ENCODE peak calls at places on chromosomes 4 and X, in eight cellular contexts. One of them, this sample, is unnamed.

GRCh38 chr4:31580843-31581242 is 860.7 kb downstream of the PCDH7 start:
- DNase-seq in ascending aorta: no peak
- DNase-seq in psoas muscle: no peak
- DNase-seq in upper lobe of right lung: no peak
- DNase-seq in brain microvascular endothelial cell: no peak
- DNase-seq in GM13976: no peak
- DNase-seq in choroid plexus epithelial cell: no peak
- DNase-seq in epithelial cell of esophagus: no peak
- DNase-seq in this sample: no peak

GRCh38 chr4:154329268-154329858 is 162.2 kb downstream of the DCHS2 start:
- DNase-seq in choroid plexus epithelial cell: peak
- DNase-seq in psoas muscle: no peak
- DNase-seq in GM13976: peak
- DNase-seq in epithelial cell of esophagus: peak
- DNase-seq in upper lobe of right lung: no peak
- DNase-seq in brain microvascular endothelial cell: no peak
- DNase-seq in ascending aorta: no peak
- DNase-seq in this sample: no peak

GRCh38 chr4:113943863-113944262 is 35.6 kb downstream of the ARSJ start:
- DNase-seq in GM13976: no peak
- DNase-seq in choroid plexus epithelial cell: no peak
- DNase-seq in upper lobe of right lung: no peak
- DNase-seq in brain microvascular endothelial cell: no peak
- DNase-seq in psoas muscle: no peak
- DNase-seq in ascending aorta: no peak
- DNase-seq in epithelial cell of esophagus: no peak
- DNase-seq in this sample: no peak

GRCh38 chr4:60611762-60612496 is 588.2 kb upstream of the ADGRL3 start:
- DNase-seq in epithelial cell of esophagus: peak
- DNase-seq in upper lobe of right lung: no peak
- DNase-seq in psoas muscle: no peak
- DNase-seq in ascending aorta: no peak
- DNase-seq in GM13976: no peak
- DNase-seq in choroid plexus epithelial cell: no peak
- DNase-seq in brain microvascular endothelial cell: peak
- DNase-seq in this sample: no peak

GRCh38 chrX:149760965-149761364 is 12.9 kb upstream of the HSFX1 start:
- DNase-seq in GM13976: no peak
- DNase-seq in ascending aorta: peak
- DNase-seq in epithelial cell of esophagus: no peak
- DNase-seq in psoas muscle: no peak
- DNase-seq in upper lobe of right lung: no peak
- DNase-seq in brain microvascular endothelial cell: no peak
- DNase-seq in choroid plexus epithelial cell: no peak
- DNase-seq in this sample: no peak

GRCh38 chrX:10726647-10727046 is 106.3 kb upstream of the MID1 start:
- DNase-seq in ascending aorta: no peak
- DNase-seq in epithelial cell of esophagus: no peak
- DNase-seq in psoas muscle: no peak
- DNase-seq in choroid plexus epithelial cell: peak
- DNase-seq in GM13976: no peak
- DNase-seq in upper lobe of right lung: no peak
- DNase-seq in brain microvascular endothelial cell: peak
- DNase-seq in this sample: no peak

GRCh38 chr4:100517864-100518341 is at the start of gene EMCN:
- DNase-seq in choroid plexus epithelial cell: peak
- DNase-seq in brain microvascular endothelial cell: no peak
- DNase-seq in upper lobe of right lung: no peak
- DNase-seq in ascending aorta: no peak
- DNase-seq in GM13976: no peak
- DNase-seq in psoas muscle: no peak
- DNase-seq in epithelial cell of esophagus: no peak
- DNase-seq in this sample: no peak

GRCh38 chr4:3445829-3446545 is 4.2 kb downstream of the HGFAC start:
- DNase-seq in psoas muscle: peak
- DNase-seq in brain microvascular endothelial cell: no peak
- DNase-seq in epithelial cell of esophagus: no peak
- DNase-seq in choroid plexus epithelial cell: no peak
- DNase-seq in GM13976: no peak
- DNase-seq in ascending aorta: no peak
- DNase-seq in upper lobe of right lung: no peak
- DNase-seq in this sample: no peak

GRCh38 chrX:150152546-150152945 is 210.6 kb upstream of the MAMLD1 start:
- DNase-seq in choroid plexus epithelial cell: no peak
- DNase-seq in GM13976: no peak
- DNase-seq in brain microvascular endothelial cell: no peak
- DNase-seq in epithelial cell of esophagus: no peak
- DNase-seq in upper lobe of right lung: no peak
- DNase-seq in ascending aorta: no peak
- DNase-seq in psoas muscle: no peak
- DNase-seq in this sample: no peak

DNA sequence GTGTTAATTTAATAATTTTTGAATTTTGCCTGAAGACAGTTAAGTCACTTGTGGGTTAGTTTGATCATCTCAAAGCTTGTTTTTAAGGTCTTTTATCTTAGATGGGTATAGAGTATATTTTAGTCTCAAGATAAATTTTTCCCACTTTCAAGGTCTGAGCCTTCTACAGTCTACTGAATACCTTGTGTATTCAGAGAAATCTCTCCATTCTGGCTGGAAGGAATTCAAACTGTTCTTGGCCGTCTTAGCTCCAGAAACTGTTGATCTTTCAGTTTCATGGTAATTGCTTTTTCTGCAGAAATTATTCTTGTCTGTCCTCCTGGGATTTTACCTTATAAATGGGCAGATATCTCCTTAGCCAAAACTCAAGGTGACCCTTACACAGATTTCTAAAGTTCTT is 97.9 kb downstream of the GC start:
- DNase-seq in choroid plexus epithelial cell: no peak
- DNase-seq in ascending aorta: no peak
- DNase-seq in upper lobe of right lung: no peak
- DNase-seq in epithelial cell of esophagus: no peak
- DNase-seq in psoas muscle: no peak
- DNase-seq in brain microvascular endothelial cell: no peak
- DNase-seq in GM13976: no peak
- DNase-seq in this sample: no peak
- TF ChIP-seq CTCF in choroid plexus epithelial cell: no peak
- TF ChIP-seq CTCF in ascending aorta: no peak
- TF ChIP-seq CTCF in upper lobe of right lung: no peak
- TF ChIP-seq CTCF in epithelial cell of esophagus: no peak
- TF ChIP-seq CTCF in psoas muscle: no peak
- TF ChIP-seq CTCF in brain microvascular endothelial cell: no peak
- TF ChIP-seq CTCF in GM13976: no peak
- TF ChIP-seq CTCF in this sample: no peak

GRCh38 chr4:89563431-89563830 is 255.8 kb upstream of the GPRIN3 start:
- DNase-seq in epithelial cell of esophagus: peak
- DNase-seq in choroid plexus epithelial cell: peak
- DNase-seq in psoas muscle: no peak
- DNase-seq in upper lobe of right lung: no peak
- DNase-seq in brain microvascular endothelial cell: no peak
- DNase-seq in ascending aorta: no peak
- DNase-seq in GM13976: no peak
- DNase-seq in this sample: no peak

GRCh38 chr4:89556596-89557305 is 249.2 kb upstream of the GPRIN3 start:
- DNase-seq in GM13976: no peak
- DNase-seq in psoas muscle: no peak
- DNase-seq in upper lobe of right lung: no peak
- DNase-seq in epithelial cell of esophagus: peak
- DNase-seq in brain microvascular endothelial cell: no peak
- DNase-seq in ascending aorta: no peak
- DNase-seq in choroid plexus epithelial cell: no peak
- DNase-seq in this sample: no peak

GRCh38 chr4:89562715-89563114 is 255.1 kb upstream of the GPRIN3 start:
- DNase-seq in brain microvascular endothelial cell: no peak
- DNase-seq in choroid plexus epithelial cell: no peak
- DNase-seq in upper lobe of right lung: no peak
- DNase-seq in ascending aorta: no peak
- DNase-seq in psoas muscle: no peak
- DNase-seq in GM13976: no peak
- DNase-seq in epithelial cell of esophagus: no peak
- DNase-seq in this sample: no peak

GRCh38 chr4:89561051-89561450 is 253.5 kb upstream of the GPRIN3 start:
- DNase-seq in epithelial cell of esophagus: no peak
- DNase-seq in ascending aorta: no peak
- DNase-seq in upper lobe of right lung: no peak
- DNase-seq in GM13976: no peak
- DNase-seq in brain microvascular endothelial cell: no peak
- DNase-seq in choroid plexus epithelial cell: no peak
- DNase-seq in psoas muscle: no peak
- DNase-seq in this sample: no peak

GRCh38 chr4:89558147-89558546 is 250.5 kb upstream of the GPRIN3 start:
- DNase-seq in GM13976: no peak
- DNase-seq in psoas muscle: no peak
- DNase-seq in epithelial cell of esophagus: peak
- DNase-seq in ascending aorta: no peak
- DNase-seq in choroid plexus epithelial cell: no peak
- DNase-seq in brain microvascular endothelial cell: no peak
- DNase-seq in upper lobe of right lung: no peak
- DNase-seq in this sample: no peak
- TF ChIP-seq CTCF in GM13976: no peak
- TF ChIP-seq CTCF in psoas muscle: no peak
- TF ChIP-seq CTCF in epithelial cell of esophagus: peak
- TF ChIP-seq CTCF in ascending aorta: no peak
- TF ChIP-seq CTCF in choroid plexus epithelial cell: peak
- TF ChIP-seq CTCF in brain microvascular endothelial cell: peak
- TF ChIP-seq CTCF in upper lobe of right lung: no peak
- TF ChIP-seq CTCF in this sample: peak

DNA sequence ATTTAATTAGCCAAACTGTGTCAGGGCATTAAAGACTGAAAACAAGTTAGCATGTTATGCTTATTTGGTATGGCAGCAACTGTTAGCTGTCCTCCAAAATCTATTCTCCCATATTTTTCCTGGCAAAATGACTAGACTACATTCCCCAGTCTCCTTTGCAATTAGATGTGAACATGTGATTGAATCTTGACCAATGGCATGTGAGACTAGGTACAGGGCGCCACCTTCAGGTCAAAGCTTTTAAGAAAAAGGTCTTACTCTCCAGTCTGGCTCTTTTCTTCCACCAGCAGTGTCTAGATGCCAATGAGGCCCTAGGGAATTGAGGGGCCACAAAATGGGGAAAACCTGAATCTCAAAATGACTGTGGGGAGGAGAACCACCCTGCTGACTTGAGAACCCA is 408.2 kb downstream of the SMARCA1 start:
- DNase-seq in upper lobe of right lung: no peak
- DNase-seq in psoas muscle: no peak
- DNase-seq in ascending aorta: no peak
- DNase-seq in choroid plexus epithelial cell: peak
- DNase-seq in GM13976: peak
- DNase-seq in brain microvascular endothelial cell: peak
- DNase-seq in epithelial cell of esophagus: peak
- DNase-seq in this sample: peak
- TF ChIP-seq CTCF in upper lobe of right lung: no peak
- TF ChIP-seq CTCF in psoas muscle: no peak
- TF ChIP-seq CTCF in ascending aorta: no peak
- TF ChIP-seq CTCF in choroid plexus epithelial cell: no peak
- TF ChIP-seq CTCF in GM13976: peak
- TF ChIP-seq CTCF in brain microvascular endothelial cell: peak
- TF ChIP-seq CTCF in epithelial cell of esophagus: peak
- TF ChIP-seq CTCF in this sample: peak

DNA sequence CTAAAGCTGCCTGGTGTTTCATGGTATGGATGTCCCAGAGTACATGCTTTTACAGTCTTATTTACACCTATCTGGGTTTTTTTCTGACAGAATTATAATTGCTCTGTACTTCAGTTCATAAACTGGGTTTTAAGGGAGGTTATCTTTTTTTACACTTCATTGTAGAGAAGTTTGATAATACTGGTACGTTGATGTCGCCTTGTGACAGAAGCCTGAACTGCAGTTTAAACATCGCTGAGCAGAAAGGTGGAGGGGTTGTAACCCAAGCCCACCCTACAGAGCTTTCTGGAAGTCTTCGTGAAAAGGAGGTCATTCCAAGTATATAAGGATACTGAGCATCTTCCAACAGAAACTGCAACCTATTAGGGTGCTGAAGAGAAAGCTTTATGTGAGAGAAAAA is 46.4 kb downstream of the BEX1 start:
- DNase-seq in brain microvascular endothelial cell: no peak
- DNase-seq in GM13976: no peak
- DNase-seq in ascending aorta: no peak
- DNase-seq in upper lobe of right lung: no peak
- DNase-seq in choroid plexus epithelial cell: no peak
- DNase-seq in psoas muscle: no peak
- DNase-seq in epithelial cell of esophagus: no peak
- DNase-seq in this sample: no peak
- TF ChIP-seq CTCF in brain microvascular endothelial cell: peak
- TF ChIP-seq CTCF in GM13976: no peak
- TF ChIP-seq CTCF in ascending aorta: no peak
- TF ChIP-seq CTCF in upper lobe of right lung: no peak
- TF ChIP-seq CTCF in choroid plexus epithelial cell: peak
- TF ChIP-seq CTCF in psoas muscle: no peak
- TF ChIP-seq CTCF in epithelial cell of esophagus: no peak
- TF ChIP-seq CTCF in this sample: no peak

GRCh38 chr4:104896623-104897296 is 249.9 kb upstream of the TET2 start:
- DNase-seq in GM13976: no peak
- DNase-seq in choroid plexus epithelial cell: no peak
- DNase-seq in psoas muscle: no peak
- DNase-seq in epithelial cell of esophagus: peak
- DNase-seq in ascending aorta: no peak
- DNase-seq in upper lobe of right lung: no peak
- DNase-seq in brain microvascular endothelial cell: no peak
- DNase-seq in this sample: no peak
- TF ChIP-seq CTCF in GM13976: no peak
- TF ChIP-seq CTCF in choroid plexus epithelial cell: no peak
- TF ChIP-seq CTCF in psoas muscle: no peak
- TF ChIP-seq CTCF in epithelial cell of esophagus: no peak
- TF ChIP-seq CTCF in ascending aorta: no peak
- TF ChIP-seq CTCF in upper lobe of right lung: no peak
- TF ChIP-seq CTCF in brain microvascular endothelial cell: no peak
- TF ChIP-seq CTCF in this sample: no peak

GRCh38 chr4:177052211-177052725 is 257.4 kb upstream of the NEIL3 start:
- DNase-seq in psoas muscle: no peak
- DNase-seq in choroid plexus epithelial cell: no peak
- DNase-seq in upper lobe of right lung: no peak
- DNase-seq in brain microvascular endothelial cell: no peak
- DNase-seq in epithelial cell of esophagus: no peak
- DNase-seq in GM13976: no peak
- DNase-seq in ascending aorta: no peak
- DNase-seq in this sample: no peak

GRCh38 chr4:177057191-177057590 is 252.5 kb upstream of the NEIL3 start:
- DNase-seq in brain microvascular endothelial cell: no peak
- DNase-seq in ascending aorta: no peak
- DNase-seq in epithelial cell of esophagus: no peak
- DNase-seq in psoas muscle: no peak
- DNase-seq in GM13976: no peak
- DNase-seq in upper lobe of right lung: no peak
- DNase-seq in choroid plexus epithelial cell: no peak
- DNase-seq in this sample: no peak

GRCh38 chr4:177047851-177048174 is 255.1 kb upstream of the VEGFC start:
- DNase-seq in psoas muscle: no peak
- DNase-seq in brain microvascular endothelial cell: no peak
- DNase-seq in GM13976: no peak
- DNase-seq in ascending aorta: no peak
- DNase-seq in choroid plexus epithelial cell: peak
- DNase-seq in epithelial cell of esophagus: no peak
- DNase-seq in upper lobe of right lung: no peak
- DNase-seq in this sample: no peak

GRCh38 chr4:177047070-177047850 is 254.5 kb upstream of the VEGFC start:
- DNase-seq in epithelial cell of esophagus: peak
- DNase-seq in GM13976: peak
- DNase-seq in choroid plexus epithelial cell: peak
- DNase-seq in psoas muscle: peak
- DNase-seq in ascending aorta: no peak
- DNase-seq in upper lobe of right lung: peak
- DNase-seq in brain microvascular endothelial cell: peak
- DNase-seq in this sample: peak

GRCh38 chr4:177051473-177052060 is 258.1 kb upstream of the NEIL3 start:
- DNase-seq in brain microvascular endothelial cell: no peak
- DNase-seq in choroid plexus epithelial cell: peak
- DNase-seq in epithelial cell of esophagus: peak
- DNase-seq in upper lobe of right lung: no peak
- DNase-seq in ascending aorta: no peak
- DNase-seq in psoas muscle: no peak
- DNase-seq in GM13976: peak
- DNase-seq in this sample: peak
- TF ChIP-seq CTCF in brain microvascular endothelial cell: peak
- TF ChIP-seq CTCF in choroid plexus epithelial cell: peak
- TF ChIP-seq CTCF in epithelial cell of esophagus: peak
- TF ChIP-seq CTCF in upper lobe of right lung: peak
- TF ChIP-seq CTCF in ascending aorta: no peak
- TF ChIP-seq CTCF in psoas muscle: no peak
- TF ChIP-seq CTCF in GM13976: peak
- TF ChIP-seq CTCF in this sample: peak

This sample was measured in GM13977.